ENCODE peak calls at places on chromosome 21, in nine cellular contexts. M is suprapubic skin, P is GM23338, E is stomach, I is breast epithelium, Y is prostate gland, S is H1, R is spleen, U is HCT116. F is an unnamed sample. For H3K36me3, the result is how much of the 10 kb centered on the place peaks cover.

GRCh38 chr21:43585514-43585913 is 73.8 kb downstream of the HSF2BP start:
- DNase-seq in M (no peak), P (no peak), E (no peak), I (no peak), Y (no peak), S (no peak), R (no peak), U (no peak), F (no peak)

GRCh38 chr21:20404915-20405314 is 593.3 kb upstream of the NCAM2 start:
- DNase-seq in M (no peak), P (peak), E (no peak), I (no peak), Y (no peak), S (no peak), R (no peak), U (no peak), F (no peak)

GRCh38 chr21:21366277-21366676 is 368.1 kb downstream of the NCAM2 start:
- DNase-seq in M (no peak), P (no peak), E (no peak), I (no peak), Y (no peak), S (no peak), R (no peak), U (no peak), F (no peak)

GRCh38 chr21:22120616-22121266 is 1122.5 kb downstream of the NCAM2 start:
- DNase-seq in M (no peak), P (peak), E (no peak), I (no peak), Y (no peak), S (peak), R (no peak), U (no peak), F (no peak)

GRCh38 chr21:34722684-34723300 is 54.0 kb downstream of the CLIC6 start:
- DNase-seq in M (no peak), P (peak), E (no peak), I (no peak), Y (no peak), S (no peak), R (no peak), U (no peak), F (no peak)

GRCh38 chr21:22552390-22552789 is 1554.2 kb downstream of the NCAM2 start:
- DNase-seq in M (no peak), P (no peak), E (no peak), I (no peak), Y (no peak), S (no peak), R (no peak), U (no peak), F (no peak)

GRCh38 chr21:28986677-28987076 is 6.0 kb downstream of the LTN1 start:
- DNase-seq in M (no peak), P (no peak), E (peak), I (no peak), Y (no peak), S (no peak), R (no peak), U (no peak), F (no peak)

GRCh38 chr21:31162827-31163226 is 124.6 kb upstream of the KRTAP19-8 start:
- DNase-seq in M (no peak), P (no peak), E (no peak), I (no peak), Y (no peak), S (no peak), R (no peak), U (no peak), F (no peak)

GRCh38 chr21:29005696-29006095 is 13.0 kb upstream of the LTN1 start:
- DNase-seq in M (no peak), P (no peak), E (no peak), I (no peak), Y (no peak), S (no peak), R (no peak), U (no peak), F (no peak)

GRCh38 chr21:35046880-35047229 is 2.2 kb downstream of the RUNX1 start:
- DNase-seq in M (no peak), P (no peak), E (no peak), I (no peak), Y (no peak), S (no peak), R (peak), U (no peak), F (no peak)

GRCh38 chr21:29175408-29176147 is 45.1 kb downstream of the MAP3K7CL start:
- DNase-seq in M (no peak), P (no peak), E (no peak), I (no peak), Y (peak), S (no peak), R (no peak), U (no peak), F (no peak)

GRCh38 chr21:38503588-38503987 is 5.3 kb upstream of the ERG start:
- DNase-seq in M (no peak), P (no peak), E (no peak), I (no peak), Y (no peak), S (no peak), R (no peak), U (no peak), F (no peak)

GRCh38 chr21:43880111-43880985 is 15.3 kb downstream of the AGPAT3 start:
- DNase-seq in M (no peak), P (peak), E (peak), I (no peak), Y (peak), S (no peak), R (peak), U (peak), F (no peak)

GRCh38 chr21:31283025-31283424 is 61.0 kb downstream of the TIAM1 start:
- DNase-seq in M (no peak), P (no peak), E (peak), I (no peak), Y (no peak), S (no peak), R (no peak), U (no peak), F (no peak)

GRCh38 chr21:39224930-39225329 is 41.7 kb upstream of the PSMG1 start:
- DNase-seq in M (no peak), P (no peak), E (no peak), I (no peak), Y (no peak), S (no peak), R (no peak), U (no peak), F (no peak)

GRCh38 chr21:33971492-33972013 is 55.9 kb upstream of the ATP5PO start:
- DNase-seq in M (no peak), P (peak), E (no peak), I (no peak), Y (peak), S (no peak), R (no peak), U (no peak), F (no peak)

GRCh38 chr21:38303300-38303699 is 46.5 kb downstream of the KCNJ15 start:
- DNase-seq in M (peak), P (no peak), E (no peak), I (no peak), Y (peak), S (no peak), R (no peak), U (no peak), F (peak)

GRCh38 chr21:39020751-39021474 is 162.3 kb downstream of the PSMG1 start:
- DNase-seq in M (no peak), P (no peak), E (no peak), I (no peak), Y (no peak), S (no peak), R (peak), U (no peak), F (peak)

GRCh38 chr21:19340954-19341353 is 937.4 kb upstream of the TMPRSS15 start:
- DNase-seq in M (no peak), P (no peak), E (peak), I (no peak), Y (no peak), S (no peak), R (no peak), U (no peak), F (no peak)

GRCh38 chr21:34345091-34345871 is 18.5 kb upstream of the KCNE2 start:
- DNase-seq in M (no peak), P (no peak), E (no peak), I (no peak), Y (no peak), S (no peak), R (no peak), U (no peak), F (no peak)

GRCh38 chr21:34074283-34075098 is 1.1 kb downstream of the MRPS6 start:
- DNase-seq in M (no peak), P (peak), E (no peak), I (no peak), Y (no peak), S (no peak), R (no peak), U (no peak), F (no peak)

GRCh38 chr21:46038871-46039397 is 57.4 kb downstream of the COL6A1 start:
- DNase-seq in M (peak), P (no peak), E (no peak), I (no peak), Y (no peak), S (no peak), R (peak), U (no peak), F (peak)
- H3K27ac ChIP-seq in M (peak), P (no peak), E (peak), I (peak), Y (no peak), S (no peak), R (peak), U (no peak), F (peak)

GRCh38 chr21:26800455-26801454 is 44.5 kb downstream of the ADAMTS1 start:
- DNase-seq in M (no peak), P (no peak), E (no peak), I (no peak), Y (no peak), S (no peak), R (no peak), U (no peak), F (peak)
- TF ChIP-seq POLR2AphosphoS5 in M (no peak), P (no peak), E (no peak), I (no peak), Y (no peak), S (no peak), R (no peak), U (no peak), F (no peak)

DNA sequence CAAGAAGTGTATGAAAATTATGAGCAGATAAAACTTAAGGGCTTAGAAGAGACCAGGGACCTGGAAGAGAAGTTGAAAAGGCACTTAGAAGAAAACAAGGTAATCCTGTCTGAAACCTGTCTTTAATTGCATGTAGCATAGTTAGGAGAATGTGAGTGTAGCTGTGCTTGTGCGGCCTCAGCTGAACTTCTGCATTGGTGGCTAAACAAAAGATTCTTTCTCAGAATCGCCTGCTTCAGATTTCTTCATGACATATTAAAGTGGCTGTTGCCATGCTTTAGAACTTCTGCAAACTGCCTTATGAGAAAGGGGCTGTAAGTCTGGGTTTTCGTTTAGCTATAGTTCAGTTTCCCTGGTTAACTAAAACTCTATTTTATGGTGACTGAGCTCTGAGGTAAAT is 94.5 kb downstream of the VPS26C start:
- DNase-seq in M (no peak), P (no peak), E (no peak), I (no peak), Y (no peak), S (no peak), R (no peak), U (no peak), F (no peak)
- H3K36me3 ChIP-seq in M (half or more), P (under half), E (half or more), I (under half), Y (under half), S (under half), R (half or more), U (under half), F (half or more)

DNA sequence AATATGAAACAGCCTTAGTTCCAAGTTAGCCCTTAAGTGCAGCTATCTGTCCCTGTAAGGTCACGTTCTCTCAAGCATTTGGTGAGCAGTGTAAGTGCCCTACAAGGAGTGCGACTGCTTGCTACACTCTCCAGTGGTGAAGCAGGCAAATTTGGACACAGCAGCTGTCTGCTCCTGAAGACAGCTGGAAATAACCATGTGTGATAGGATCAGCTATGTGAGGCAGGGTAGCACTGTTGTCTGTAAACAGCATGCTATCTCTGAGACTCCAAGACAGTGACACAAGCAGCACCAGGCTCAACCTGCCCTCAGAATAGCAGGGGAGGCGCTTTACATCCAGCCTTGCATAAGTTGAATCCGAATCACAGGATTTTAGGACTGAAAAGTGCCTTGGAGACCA is 134.6 kb upstream of the NRIP1 start:
- DNase-seq in M (no peak), P (no peak), E (no peak), I (no peak), Y (no peak), S (no peak), R (no peak), U (no peak), F (no peak)
- H3K27ac ChIP-seq in M (no peak), P (no peak), E (no peak), I (no peak), Y (no peak), S (no peak), R (no peak), U (no peak), F (no peak)

GRCh38 chr21:45294509-45295291 is 7.0 kb upstream of the POFUT2 start:
- DNase-seq in M (peak), P (peak), E (peak), I (peak), Y (no peak), S (no peak), R (peak), U (no peak), F (peak)
- TF ChIP-seq POLR2AphosphoS5 in M (no peak), P (no peak), E (peak), I (peak), Y (peak), S (no peak), R (peak), U (no peak), F (peak)

GRCh38 chr21:32605469-32605868 is 6.7 kb downstream of the CFAP298 start:
- DNase-seq in M (no peak), P (no peak), E (no peak), I (no peak), Y (no peak), S (no peak), R (no peak), U (no peak), F (no peak)

GRCh38 chr21:32599146-32599925 is 12.8 kb downstream of the CFAP298 start:
- DNase-seq in M (no peak), P (no peak), E (no peak), I (no peak), Y (no peak), S (no peak), R (peak), U (no peak), F (no peak)

GRCh38 chr21:32603131-32603530 is 9.0 kb downstream of the CFAP298 start:
- DNase-seq in M (no peak), P (no peak), E (no peak), I (no peak), Y (no peak), S (no peak), R (no peak), U (no peak), F (no peak)

GRCh38 chr21:32604484-32604883 is 7.7 kb downstream of the CFAP298 start:
- DNase-seq in M (no peak), P (peak), E (no peak), I (no peak), Y (no peak), S (peak), R (peak), U (no peak), F (no peak)

GRCh38 chr21:32602099-32602498 is 10.1 kb downstream of the CFAP298 start:
- DNase-seq in M (no peak), P (no peak), E (no peak), I (no peak), Y (no peak), S (no peak), R (peak), U (no peak), F (no peak)
- H3K36me3 ChIP-seq in M (half or more), P (under half), E (half or more), I (under half), Y (under half), S (under half), R (half or more), U (under half), F (under half)

GRCh38 chr21:41929248-41929647 is 24.6 kb downstream of the C2CD2 start:
- DNase-seq in M (no peak), P (no peak), E (no peak), I (no peak), Y (no peak), S (no peak), R (peak), U (no peak), F (peak)

GRCh38 chr21:41931041-41931451 is 22.8 kb downstream of the C2CD2 start:
- DNase-seq in M (no peak), P (no peak), E (no peak), I (no peak), Y (no peak), S (no peak), R (peak), U (no peak), F (peak)

GRCh38 chr21:41932191-41932575 is 21.6 kb downstream of the C2CD2 start:
- DNase-seq in M (no peak), P (no peak), E (no peak), I (no peak), Y (no peak), S (no peak), R (peak), U (peak), F (peak)

GRCh38 chr21:41933259-41934079 is 20.3 kb downstream of the C2CD2 start:
- DNase-seq in M (peak), P (no peak), E (no peak), I (no peak), Y (peak), S (no peak), R (peak), U (no peak), F (peak)

GRCh38 chr21:41932576-41933258 is 21.1 kb downstream of the C2CD2 start:
- DNase-seq in M (no peak), P (no peak), E (no peak), I (no peak), Y (peak), S (no peak), R (peak), U (peak), F (peak)
- H3K27ac ChIP-seq in M (peak), P (no peak), E (peak), I (peak), Y (peak), S (no peak), R (peak), U (peak), F (peak)

GRCh38 chr21:36156339-36156814 is 247 bp upstream of the DOP1B start:
- DNase-seq in M (peak), P (peak), E (peak), I (peak), Y (peak), S (peak), R (peak), U (peak), F (peak)

GRCh38 chr21:36156815-36157670 is at the start of gene DOP1B:
- DNase-seq in M (peak), P (peak), E (no peak), I (no peak), Y (no peak), S (no peak), R (no peak), U (no peak), F (no peak)

GRCh38 chr21:36160850-36161178 is 4.2 kb downstream of the DOP1B start:
- DNase-seq in M (no peak), P (no peak), E (no peak), I (no peak), Y (no peak), S (no peak), R (no peak), U (no peak), F (no peak)

GRCh38 chr21:36159356-36159921 is 2.8 kb downstream of the DOP1B start:
- DNase-seq in M (no peak), P (no peak), E (peak), I (no peak), Y (no peak), S (no peak), R (no peak), U (no peak), F (no peak)

DNA sequence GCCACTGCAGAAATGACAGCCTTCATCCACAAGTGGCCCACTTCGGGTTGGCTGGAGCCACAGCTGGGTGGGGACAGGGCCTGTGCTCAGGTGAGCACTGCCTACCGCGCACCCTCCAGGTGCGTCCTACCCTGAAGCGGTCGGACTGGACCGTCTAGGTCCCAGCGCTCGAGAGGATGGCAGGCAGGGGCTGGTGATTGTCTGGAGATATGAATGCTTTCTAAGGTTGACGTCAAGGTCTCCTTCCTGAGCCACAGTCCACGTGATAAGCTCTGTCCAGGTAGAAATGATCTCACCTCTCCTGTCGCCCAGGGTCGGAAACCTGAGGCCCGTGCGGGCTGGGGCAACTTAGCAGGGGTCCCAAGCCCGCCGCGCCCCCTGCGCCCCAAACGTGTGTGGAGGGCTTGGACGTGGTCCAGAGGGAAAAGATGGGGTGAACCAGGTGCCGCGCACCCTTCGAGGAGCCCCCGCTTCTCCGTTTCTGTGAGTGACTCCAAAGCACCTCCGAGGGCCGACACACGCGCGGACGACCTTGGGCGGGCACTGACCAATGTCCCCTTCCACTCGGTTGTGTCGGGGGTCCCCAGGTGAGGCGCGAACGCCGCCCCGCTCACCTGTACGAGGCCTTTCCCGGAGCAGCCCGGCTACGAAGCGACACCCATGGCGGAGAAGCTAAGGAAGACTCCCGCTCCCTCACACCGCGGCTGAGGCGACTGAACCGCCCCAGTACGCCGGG is 853 bp upstream of the DOP1B start:
- DNase-seq in M (no peak), P (peak), E (peak), I (peak), Y (peak), S (no peak), R (peak), U (no peak), F (peak)
- TF ChIP-seq POLR2AphosphoS5 in M (no peak), P (peak), E (peak), I (peak), Y (peak), S (peak), R (peak), U (peak), F (peak)

GRCh38 chr21:25589905-25590304 is 17.4 kb downstream of the MRPL39 start:
- DNase-seq in M (no peak), P (no peak), E (no peak), I (no peak), Y (no peak), S (no peak), R (no peak), U (no peak), F (no peak)
- H3K36me3 ChIP-seq in M (half or more), P (under half), E (half or more), I (under half), Y (under half), S (under half), R (half or more), U (under half), F (under half)

F was measured in sigmoid colon.